ENCODE peak calls at places on chromosomes 11 and 22, in six cellular contexts. One of them, this sample, is unnamed. For H3K9me3, the result is how much of the 10 kb centered on the place peaks cover.

GRCh38 chr22:22119003-22119402 is 125.6 kb upstream of the VPREB1 start:
- DNase-seq in A673: no peak
- DNase-seq in heart left ventricle: no peak
- DNase-seq in fibroblast of lung: no peak
- DNase-seq in CD4-positive, CD25-positive, alpha-beta regulatory T cell: no peak
- DNase-seq in lower lobe of right lung: no peak
- DNase-seq in this sample: no peak

GRCh38 chr11:118142809-118143208 is 9.8 kb downstream of the SCN4B start:
- DNase-seq in A673: no peak
- DNase-seq in CD4-positive, CD25-positive, alpha-beta regulatory T cell: peak
- DNase-seq in lower lobe of right lung: peak
- DNase-seq in heart left ventricle: no peak
- DNase-seq in fibroblast of lung: no peak
- DNase-seq in this sample: no peak

GRCh38 chr22:45212306-45212709 is 28.4 kb downstream of the KIAA0930 start:
- DNase-seq in fibroblast of lung: peak
- DNase-seq in A673: peak
- DNase-seq in lower lobe of right lung: peak
- DNase-seq in CD4-positive, CD25-positive, alpha-beta regulatory T cell: no peak
- DNase-seq in heart left ventricle: peak
- DNase-seq in this sample: peak

GRCh38 chr11:34209809-34210208 is 104.4 kb downstream of the NAT10 start:
- DNase-seq in A673: peak
- DNase-seq in fibroblast of lung: no peak
- DNase-seq in heart left ventricle: no peak
- DNase-seq in CD4-positive, CD25-positive, alpha-beta regulatory T cell: no peak
- DNase-seq in lower lobe of right lung: no peak
- DNase-seq in this sample: no peak

GRCh38 chr22:32543020-32543357 is 68.4 kb downstream of the FBXO7 start:
- DNase-seq in fibroblast of lung: no peak
- DNase-seq in lower lobe of right lung: no peak
- DNase-seq in CD4-positive, CD25-positive, alpha-beta regulatory T cell: no peak
- DNase-seq in A673: no peak
- DNase-seq in heart left ventricle: no peak
- DNase-seq in this sample: no peak

GRCh38 chr22:37599161-37599560 is 9.5 kb upstream of the GGA1 start:
- DNase-seq in fibroblast of lung: no peak
- DNase-seq in A673: peak
- DNase-seq in lower lobe of right lung: no peak
- DNase-seq in CD4-positive, CD25-positive, alpha-beta regulatory T cell: no peak
- DNase-seq in heart left ventricle: no peak
- DNase-seq in this sample: no peak

GRCh38 chr11:75801362-75802021 is 13.5 kb upstream of the UVRAG start:
- DNase-seq in fibroblast of lung: no peak
- DNase-seq in lower lobe of right lung: peak
- DNase-seq in CD4-positive, CD25-positive, alpha-beta regulatory T cell: peak
- DNase-seq in heart left ventricle: peak
- DNase-seq in A673: no peak
- DNase-seq in this sample: no peak

GRCh38 chr22:20957118-20957690 is 9.9 kb upstream of the AIFM3 start:
- DNase-seq in heart left ventricle: no peak
- DNase-seq in lower lobe of right lung: peak
- DNase-seq in fibroblast of lung: no peak
- DNase-seq in CD4-positive, CD25-positive, alpha-beta regulatory T cell: no peak
- DNase-seq in A673: no peak
- DNase-seq in this sample: no peak

GRCh38 chr11:60209977-60210376 is 27.1 kb upstream of the MS4A6A start:
- DNase-seq in fibroblast of lung: no peak
- DNase-seq in lower lobe of right lung: no peak
- DNase-seq in CD4-positive, CD25-positive, alpha-beta regulatory T cell: no peak
- DNase-seq in A673: no peak
- DNase-seq in heart left ventricle: no peak
- DNase-seq in this sample: no peak

GRCh38 chr11:28963189-28963588 is 855.0 kb downstream of the METTL15 start:
- DNase-seq in heart left ventricle: no peak
- DNase-seq in lower lobe of right lung: no peak
- DNase-seq in fibroblast of lung: peak
- DNase-seq in A673: no peak
- DNase-seq in CD4-positive, CD25-positive, alpha-beta regulatory T cell: no peak
- DNase-seq in this sample: no peak

GRCh38 chr22:26429458-26430238 is 588 bp downstream of the ASPHD2 start:
- DNase-seq in A673: no peak
- DNase-seq in lower lobe of right lung: no peak
- DNase-seq in fibroblast of lung: no peak
- DNase-seq in CD4-positive, CD25-positive, alpha-beta regulatory T cell: peak
- DNase-seq in heart left ventricle: no peak
- DNase-seq in this sample: no peak

GRCh38 chr22:30826670-30827355 is 132.1 kb downstream of the OSBP2 start:
- DNase-seq in fibroblast of lung: no peak
- DNase-seq in CD4-positive, CD25-positive, alpha-beta regulatory T cell: no peak
- DNase-seq in lower lobe of right lung: no peak
- DNase-seq in heart left ventricle: no peak
- DNase-seq in A673: no peak
- DNase-seq in this sample: no peak

GRCh38 chr11:122517403-122518379 is 137.8 kb upstream of the UBASH3B start:
- DNase-seq in CD4-positive, CD25-positive, alpha-beta regulatory T cell: no peak
- DNase-seq in fibroblast of lung: peak
- DNase-seq in A673: peak
- DNase-seq in heart left ventricle: no peak
- DNase-seq in lower lobe of right lung: no peak
- DNase-seq in this sample: no peak

DNA sequence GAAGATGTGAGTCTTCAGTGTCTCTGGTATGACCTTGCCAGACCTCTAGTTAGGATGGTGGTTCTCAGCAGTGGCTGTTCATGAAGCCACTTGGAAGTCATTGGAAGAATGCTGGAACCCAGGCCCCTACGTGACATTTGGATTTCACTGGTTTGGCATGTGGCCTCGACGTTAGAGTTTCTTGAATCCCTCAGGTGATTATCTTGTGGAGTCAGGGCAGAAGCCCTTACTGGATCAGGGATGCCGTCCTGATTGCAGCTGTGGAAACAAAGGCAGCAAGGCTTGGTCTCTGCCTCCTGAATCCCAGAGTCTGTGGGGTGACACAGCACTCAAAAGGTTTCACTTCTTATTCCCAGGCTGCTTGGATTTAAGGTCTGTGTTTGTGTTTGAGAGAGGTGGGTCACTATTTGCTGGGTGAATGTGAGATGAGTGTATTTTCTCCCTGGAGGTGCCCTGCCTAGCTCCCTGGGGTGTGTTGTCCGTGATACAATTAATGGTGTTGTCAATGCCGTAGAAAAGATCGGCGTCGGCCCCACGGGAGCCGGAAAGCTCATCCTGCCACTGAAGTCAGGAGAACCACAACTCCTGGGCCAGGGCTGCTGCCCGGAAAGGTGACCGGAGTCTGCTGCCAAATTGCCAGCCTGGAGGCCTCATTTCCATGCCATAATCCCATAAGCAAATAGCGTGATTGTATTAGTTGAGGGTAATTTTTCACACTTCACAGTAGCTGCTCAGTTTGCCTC is 939.0 kb downstream of the BRD1 start:
- DNase-seq in A673: no peak
- DNase-seq in CD4-positive, CD25-positive, alpha-beta regulatory T cell: no peak
- DNase-seq in lower lobe of right lung: peak
- DNase-seq in fibroblast of lung: no peak
- DNase-seq in heart left ventricle: no peak
- DNase-seq in this sample: peak
- H3K9me3 ChIP-seq in A673: under half
- H3K9me3 ChIP-seq in CD4-positive, CD25-positive, alpha-beta regulatory T cell: under half
- H3K9me3 ChIP-seq in lower lobe of right lung: under half
- H3K9me3 ChIP-seq in fibroblast of lung: under half
- H3K9me3 ChIP-seq in heart left ventricle: under half
- H3K9me3 ChIP-seq in this sample: under half

DNA sequence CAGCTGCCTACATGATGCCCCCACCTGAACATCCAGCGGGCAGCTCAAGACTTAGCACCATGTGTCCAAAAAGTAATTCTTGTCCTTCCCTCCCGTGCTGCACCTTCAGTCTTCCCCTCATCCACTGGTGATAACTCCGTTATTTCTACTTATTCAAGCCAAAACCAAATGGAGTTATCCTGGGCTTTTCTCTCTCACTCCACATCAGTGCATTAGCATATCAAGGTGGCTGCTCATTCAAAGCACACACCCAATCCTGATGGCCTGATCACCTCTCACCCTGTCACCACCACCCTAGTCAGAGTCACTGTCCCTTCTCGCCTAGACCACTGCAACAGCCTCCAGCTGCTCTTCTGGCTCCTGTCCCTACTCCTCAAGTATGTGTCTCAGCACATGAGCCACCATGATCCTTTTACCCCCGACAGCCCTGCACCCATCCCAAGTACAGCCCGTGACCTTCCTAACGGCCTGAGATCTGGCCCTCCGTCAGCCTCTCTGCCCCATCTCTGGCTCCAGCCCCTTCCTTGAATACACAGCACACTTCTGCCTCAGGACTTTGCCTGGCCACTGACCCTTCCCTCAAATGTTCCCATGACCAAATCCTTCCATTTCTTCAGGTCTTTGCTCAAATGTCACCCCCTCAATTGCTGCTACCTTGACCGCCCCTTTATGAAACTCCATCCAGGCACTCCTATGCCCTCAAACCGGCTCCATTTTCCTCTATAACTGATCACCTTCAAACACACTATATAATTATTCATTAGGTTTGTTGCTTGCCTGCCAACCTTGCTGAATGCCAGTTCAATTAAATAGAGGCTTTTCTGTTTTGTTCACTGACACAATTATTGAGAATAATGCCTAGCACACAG is 19.7 kb upstream of the SLC25A1 start:
- DNase-seq in A673: no peak
- DNase-seq in lower lobe of right lung: no peak
- DNase-seq in heart left ventricle: no peak
- DNase-seq in CD4-positive, CD25-positive, alpha-beta regulatory T cell: no peak
- DNase-seq in fibroblast of lung: no peak
- DNase-seq in this sample: no peak
- H3K27ac ChIP-seq in A673: no peak
- H3K27ac ChIP-seq in lower lobe of right lung: no peak
- H3K27ac ChIP-seq in heart left ventricle: no peak
- H3K27ac ChIP-seq in CD4-positive, CD25-positive, alpha-beta regulatory T cell: no peak
- H3K27ac ChIP-seq in fibroblast of lung: no peak
- H3K27ac ChIP-seq in this sample: no peak

GRCh38 chr11:63793163-63793562 is 20.1 kb upstream of the SPINDOC start:
- DNase-seq in CD4-positive, CD25-positive, alpha-beta regulatory T cell: no peak
- DNase-seq in A673: no peak
- DNase-seq in fibroblast of lung: no peak
- DNase-seq in heart left ventricle: no peak
- DNase-seq in lower lobe of right lung: no peak
- DNase-seq in this sample: no peak

GRCh38 chr11:63795066-63795465 is 18.2 kb upstream of the SPINDOC start:
- DNase-seq in fibroblast of lung: no peak
- DNase-seq in lower lobe of right lung: no peak
- DNase-seq in CD4-positive, CD25-positive, alpha-beta regulatory T cell: no peak
- DNase-seq in heart left ventricle: no peak
- DNase-seq in A673: no peak
- DNase-seq in this sample: no peak

GRCh38 chr11:63785823-63786222 is 17.2 kb upstream of the ZFTA start:
- DNase-seq in fibroblast of lung: no peak
- DNase-seq in heart left ventricle: no peak
- DNase-seq in lower lobe of right lung: no peak
- DNase-seq in A673: no peak
- DNase-seq in CD4-positive, CD25-positive, alpha-beta regulatory T cell: no peak
- DNase-seq in this sample: no peak

DNA sequence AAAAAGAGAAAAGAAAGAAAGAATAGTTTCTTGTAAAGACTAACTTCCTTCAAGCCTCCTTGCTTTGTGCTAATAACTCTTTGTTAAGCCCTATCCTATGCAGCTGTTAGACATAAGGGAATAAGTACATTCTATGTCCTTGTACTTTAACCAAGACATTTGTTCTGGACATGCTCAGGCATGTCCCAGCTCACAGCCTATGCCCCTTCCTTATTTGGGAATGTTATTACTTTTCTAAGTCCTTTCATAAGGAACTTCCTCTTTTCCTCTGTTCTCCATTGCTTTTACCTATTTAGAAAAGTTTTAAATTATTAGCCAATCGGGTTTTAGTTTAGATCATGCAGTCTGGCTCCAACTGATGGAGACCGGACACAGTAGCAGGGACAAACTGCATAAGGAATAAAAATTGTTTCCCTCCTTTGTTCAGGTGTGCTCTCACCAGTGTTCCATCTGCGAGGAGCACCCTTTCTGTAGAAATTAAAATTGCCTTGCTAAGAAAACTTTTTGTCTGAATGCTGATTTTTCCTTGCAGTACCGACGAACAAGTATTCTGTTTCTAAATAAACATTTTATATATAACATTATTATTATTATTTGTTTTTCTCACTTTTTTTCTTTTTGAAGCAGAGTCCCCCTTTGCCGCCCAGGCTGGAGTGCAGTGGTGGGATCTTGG is 21.6 kb upstream of the SPINDOC start:
- DNase-seq in heart left ventricle: no peak
- DNase-seq in fibroblast of lung: peak
- DNase-seq in CD4-positive, CD25-positive, alpha-beta regulatory T cell: no peak
- DNase-seq in lower lobe of right lung: no peak
- DNase-seq in A673: no peak
- DNase-seq in this sample: no peak
- H3K9me3 ChIP-seq in heart left ventricle: under half
- H3K9me3 ChIP-seq in fibroblast of lung: under half
- H3K9me3 ChIP-seq in CD4-positive, CD25-positive, alpha-beta regulatory T cell: under half
- H3K9me3 ChIP-seq in lower lobe of right lung: under half
- H3K9me3 ChIP-seq in A673: under half
- H3K9me3 ChIP-seq in this sample: under half

GRCh38 chr11:2777396-2777795 is 77.6 kb upstream of the KCNQ1OT1 start:
- DNase-seq in CD4-positive, CD25-positive, alpha-beta regulatory T cell: no peak
- DNase-seq in A673: no peak
- DNase-seq in fibroblast of lung: no peak
- DNase-seq in heart left ventricle: peak
- DNase-seq in lower lobe of right lung: peak
- DNase-seq in this sample: no peak

GRCh38 chr11:2775626-2776350 is 76.0 kb upstream of the KCNQ1OT1 start:
- DNase-seq in heart left ventricle: peak
- DNase-seq in CD4-positive, CD25-positive, alpha-beta regulatory T cell: no peak
- DNase-seq in A673: no peak
- DNase-seq in fibroblast of lung: no peak
- DNase-seq in lower lobe of right lung: peak
- DNase-seq in this sample: no peak

GRCh38 chr11:2776351-2777061 is 76.7 kb upstream of the KCNQ1OT1 start:
- DNase-seq in A673: no peak
- DNase-seq in CD4-positive, CD25-positive, alpha-beta regulatory T cell: no peak
- DNase-seq in lower lobe of right lung: peak
- DNase-seq in heart left ventricle: peak
- DNase-seq in fibroblast of lung: no peak
- DNase-seq in this sample: peak

GRCh38 chr11:2774173-2775082 is 74.6 kb upstream of the KCNQ1OT1 start:
- DNase-seq in A673: no peak
- DNase-seq in fibroblast of lung: no peak
- DNase-seq in heart left ventricle: peak
- DNase-seq in CD4-positive, CD25-positive, alpha-beta regulatory T cell: no peak
- DNase-seq in lower lobe of right lung: peak
- DNase-seq in this sample: no peak

DNA sequence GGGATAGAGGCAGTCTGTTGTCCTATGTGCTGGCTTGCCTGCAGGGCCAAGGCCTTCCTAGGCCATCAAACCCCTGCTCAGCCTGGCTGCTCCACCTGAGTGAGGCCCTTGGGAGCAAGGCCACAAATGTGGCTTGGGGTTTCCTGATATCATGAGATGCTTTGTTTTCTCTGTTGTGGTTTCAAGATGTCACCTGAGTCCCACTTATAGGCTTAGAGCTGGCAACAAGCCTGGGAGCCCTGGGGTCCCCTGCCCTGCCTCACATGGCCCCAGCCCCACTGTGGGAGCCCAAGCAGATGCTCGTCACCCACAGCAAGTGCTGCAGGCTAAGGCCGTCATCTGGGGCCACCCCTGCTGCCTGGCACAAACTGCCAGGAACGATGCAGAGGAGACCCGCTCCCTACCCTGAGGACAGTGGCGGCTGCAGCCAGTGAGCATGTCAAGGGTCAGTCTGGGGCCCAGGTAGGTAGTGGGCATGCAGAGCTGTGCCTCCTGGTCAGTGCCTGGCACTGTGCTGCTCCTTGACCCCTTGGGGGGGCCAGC is 75.4 kb upstream of the KCNQ1OT1 start:
- DNase-seq in fibroblast of lung: no peak
- DNase-seq in A673: no peak
- DNase-seq in heart left ventricle: no peak
- DNase-seq in lower lobe of right lung: peak
- DNase-seq in CD4-positive, CD25-positive, alpha-beta regulatory T cell: no peak
- DNase-seq in this sample: no peak
- H3K27ac ChIP-seq in fibroblast of lung: no peak
- H3K27ac ChIP-seq in A673: no peak
- H3K27ac ChIP-seq in heart left ventricle: no peak
- H3K27ac ChIP-seq in lower lobe of right lung: no peak
- H3K27ac ChIP-seq in CD4-positive, CD25-positive, alpha-beta regulatory T cell: no peak
- H3K27ac ChIP-seq in this sample: no peak

This sample was measured in CD8-positive, alpha-beta memory T cell.